ENCODE peak calls at places on chromosomes 1 and 21, in nine cellular contexts. One of them, this sample, is unnamed.

GRCh38 chr21:42837421-42838211 is 41.7 kb downstream of the WDR4 start:
- DNase-seq in stomach: peak
- DNase-seq in right cardiac atrium: peak
- DNase-seq in A673: no peak
- DNase-seq in PC-3: no peak
- DNase-seq in GM23248: no peak
- DNase-seq in fibroblast of lung: no peak
- DNase-seq in small intestine: no peak
- DNase-seq in heart right ventricle: no peak
- DNase-seq in this sample: no peak

GRCh38 chr1:112251766-112252506 is 144.1 kb upstream of the CTTNBP2NL start:
- DNase-seq in stomach: no peak
- DNase-seq in right cardiac atrium: no peak
- DNase-seq in A673: no peak
- DNase-seq in PC-3: peak
- DNase-seq in GM23248: peak
- DNase-seq in fibroblast of lung: peak
- DNase-seq in small intestine: no peak
- DNase-seq in heart right ventricle: no peak
- DNase-seq in this sample: no peak

GRCh38 chr1:107141491-107142369 is 891 bp downstream of the NTNG1 start:
- DNase-seq in stomach: no peak
- DNase-seq in right cardiac atrium: peak
- DNase-seq in A673: peak
- DNase-seq in PC-3: peak
- DNase-seq in GM23248: peak
- DNase-seq in fibroblast of lung: peak
- DNase-seq in small intestine: peak
- DNase-seq in heart right ventricle: peak
- DNase-seq in this sample: peak

GRCh38 chr1:60055336-60055735 is 18.2 kb downstream of the C1orf87 start:
- DNase-seq in stomach: no peak
- DNase-seq in right cardiac atrium: no peak
- DNase-seq in A673: no peak
- DNase-seq in PC-3: peak
- DNase-seq in GM23248: peak
- DNase-seq in fibroblast of lung: peak
- DNase-seq in small intestine: no peak
- DNase-seq in heart right ventricle: no peak
- DNase-seq in this sample: no peak

GRCh38 chr21:32279377-32279680 is 480 bp upstream of the MIS18A start:
- DNase-seq in stomach: no peak
- DNase-seq in right cardiac atrium: no peak
- DNase-seq in A673: no peak
- DNase-seq in PC-3: no peak
- DNase-seq in GM23248: no peak
- DNase-seq in fibroblast of lung: no peak
- DNase-seq in small intestine: no peak
- DNase-seq in heart right ventricle: no peak
- DNase-seq in this sample: no peak

GRCh38 chr21:37827878-37828277 is 88.4 kb downstream of the KCNJ6 start:
- DNase-seq in stomach: no peak
- DNase-seq in right cardiac atrium: no peak
- DNase-seq in A673: no peak
- DNase-seq in PC-3: no peak
- DNase-seq in GM23248: no peak
- DNase-seq in fibroblast of lung: no peak
- DNase-seq in small intestine: peak
- DNase-seq in heart right ventricle: no peak
- DNase-seq in this sample: no peak

GRCh38 chr1:160414836-160415235 is 14.5 kb downstream of the VANGL2 start:
- DNase-seq in stomach: no peak
- DNase-seq in right cardiac atrium: no peak
- DNase-seq in A673: no peak
- DNase-seq in PC-3: no peak
- DNase-seq in GM23248: no peak
- DNase-seq in fibroblast of lung: no peak
- DNase-seq in small intestine: no peak
- DNase-seq in heart right ventricle: no peak
- DNase-seq in this sample: no peak

GRCh38 chr1:205286335-205286950 is 35.1 kb downstream of the NUAK2 start:
- DNase-seq in stomach: peak
- DNase-seq in right cardiac atrium: no peak
- DNase-seq in A673: no peak
- DNase-seq in PC-3: peak
- DNase-seq in GM23248: no peak
- DNase-seq in fibroblast of lung: peak
- DNase-seq in small intestine: no peak
- DNase-seq in heart right ventricle: no peak
- DNase-seq in this sample: no peak

GRCh38 chr1:193065954-193066353 is 6.5 kb downstream of the RO60 start:
- DNase-seq in stomach: no peak
- DNase-seq in right cardiac atrium: no peak
- DNase-seq in A673: no peak
- DNase-seq in PC-3: no peak
- DNase-seq in GM23248: no peak
- DNase-seq in fibroblast of lung: no peak
- DNase-seq in small intestine: no peak
- DNase-seq in heart right ventricle: no peak
- DNase-seq in this sample: no peak
- H3K4me3 ChIP-seq in stomach: no peak
- H3K4me3 ChIP-seq in right cardiac atrium: no peak
- H3K4me3 ChIP-seq in A673: no peak
- H3K4me3 ChIP-seq in PC-3: no peak
- H3K4me3 ChIP-seq in GM23248: no peak
- H3K4me3 ChIP-seq in fibroblast of lung: no peak
- H3K4me3 ChIP-seq in small intestine: no peak
- H3K4me3 ChIP-seq in heart right ventricle: no peak
- H3K4me3 ChIP-seq in this sample: no peak

GRCh38 chr21:27423906-27424595 is 457.2 kb upstream of the ADAMTS5 start:
- DNase-seq in stomach: no peak
- DNase-seq in right cardiac atrium: no peak
- DNase-seq in A673: no peak
- DNase-seq in PC-3: no peak
- DNase-seq in GM23248: peak
- DNase-seq in fibroblast of lung: no peak
- DNase-seq in small intestine: peak
- DNase-seq in heart right ventricle: no peak
- DNase-seq in this sample: no peak
- H3K27ac ChIP-seq in stomach: no peak
- H3K27ac ChIP-seq in right cardiac atrium: no peak
- H3K27ac ChIP-seq in A673: no peak
- H3K27ac ChIP-seq in PC-3: no peak
- H3K27ac ChIP-seq in GM23248: peak
- H3K27ac ChIP-seq in fibroblast of lung: peak
- H3K27ac ChIP-seq in small intestine: no peak
- H3K27ac ChIP-seq in heart right ventricle: peak
- H3K27ac ChIP-seq in this sample: peak

GRCh38 chr1:78142731-78143130 is 97.0 kb downstream of the GIPC2 start:
- DNase-seq in stomach: no peak
- DNase-seq in right cardiac atrium: no peak
- DNase-seq in A673: no peak
- DNase-seq in PC-3: no peak
- DNase-seq in GM23248: no peak
- DNase-seq in fibroblast of lung: no peak
- DNase-seq in small intestine: peak
- DNase-seq in heart right ventricle: no peak
- DNase-seq in this sample: no peak
- H3K4me3 ChIP-seq in stomach: no peak
- H3K4me3 ChIP-seq in right cardiac atrium: no peak
- H3K4me3 ChIP-seq in A673: no peak
- H3K4me3 ChIP-seq in PC-3: no peak
- H3K4me3 ChIP-seq in GM23248: no peak
- H3K4me3 ChIP-seq in fibroblast of lung: no peak
- H3K4me3 ChIP-seq in small intestine: no peak
- H3K4me3 ChIP-seq in heart right ventricle: no peak
- H3K4me3 ChIP-seq in this sample: no peak

GRCh38 chr1:99808391-99809115 is 41.6 kb upstream of the AGL start:
- DNase-seq in stomach: no peak
- DNase-seq in right cardiac atrium: no peak
- DNase-seq in A673: peak
- DNase-seq in PC-3: peak
- DNase-seq in GM23248: peak
- DNase-seq in fibroblast of lung: peak
- DNase-seq in small intestine: peak
- DNase-seq in heart right ventricle: no peak
- DNase-seq in this sample: peak
- H3K27ac ChIP-seq in stomach: no peak
- H3K27ac ChIP-seq in right cardiac atrium: no peak
- H3K27ac ChIP-seq in A673: no peak
- H3K27ac ChIP-seq in PC-3: no peak
- H3K27ac ChIP-seq in GM23248: peak
- H3K27ac ChIP-seq in fibroblast of lung: no peak
- H3K27ac ChIP-seq in small intestine: no peak
- H3K27ac ChIP-seq in heart right ventricle: no peak
- H3K27ac ChIP-seq in this sample: peak

DNA sequence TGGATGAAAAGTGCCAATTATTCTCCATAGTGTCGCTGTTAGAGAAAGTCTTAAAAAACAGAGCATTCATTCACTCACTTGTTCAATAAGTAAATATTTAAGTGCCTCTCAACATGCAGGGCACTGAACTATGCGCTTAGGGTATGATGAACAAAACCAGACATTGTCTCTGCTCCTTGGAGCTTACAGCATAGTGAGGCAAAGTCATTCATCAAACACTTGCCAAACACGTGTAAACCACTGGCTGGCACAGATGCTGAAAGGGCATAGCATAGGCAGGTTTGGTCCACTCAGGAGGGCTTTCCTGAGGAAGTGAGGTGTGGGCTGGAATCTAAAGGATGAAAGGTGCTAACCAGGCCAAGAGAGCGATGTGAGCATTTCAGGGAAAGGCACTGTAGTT is 27.6 kb upstream of the RD3 start:
- DNase-seq in stomach: no peak
- DNase-seq in right cardiac atrium: no peak
- DNase-seq in A673: no peak
- DNase-seq in PC-3: no peak
- DNase-seq in GM23248: no peak
- DNase-seq in fibroblast of lung: no peak
- DNase-seq in small intestine: no peak
- DNase-seq in heart right ventricle: no peak
- DNase-seq in this sample: no peak
- H3K4me3 ChIP-seq in stomach: no peak
- H3K4me3 ChIP-seq in right cardiac atrium: no peak
- H3K4me3 ChIP-seq in A673: no peak
- H3K4me3 ChIP-seq in PC-3: no peak
- H3K4me3 ChIP-seq in GM23248: no peak
- H3K4me3 ChIP-seq in fibroblast of lung: no peak
- H3K4me3 ChIP-seq in small intestine: no peak
- H3K4me3 ChIP-seq in heart right ventricle: no peak
- H3K4me3 ChIP-seq in this sample: no peak

GRCh38 chr1:208188607-208189006 is 55.6 kb downstream of the PLXNA2 start:
- DNase-seq in stomach: no peak
- DNase-seq in right cardiac atrium: no peak
- DNase-seq in A673: no peak
- DNase-seq in PC-3: no peak
- DNase-seq in GM23248: no peak
- DNase-seq in fibroblast of lung: no peak
- DNase-seq in small intestine: no peak
- DNase-seq in heart right ventricle: no peak
- DNase-seq in this sample: no peak

GRCh38 chr1:208189716-208190115 is 54.5 kb downstream of the PLXNA2 start:
- DNase-seq in stomach: no peak
- DNase-seq in right cardiac atrium: no peak
- DNase-seq in A673: no peak
- DNase-seq in PC-3: no peak
- DNase-seq in GM23248: peak
- DNase-seq in fibroblast of lung: no peak
- DNase-seq in small intestine: no peak
- DNase-seq in heart right ventricle: no peak
- DNase-seq in this sample: no peak

GRCh38 chr1:208189183-208189582 is 55.0 kb downstream of the PLXNA2 start:
- DNase-seq in stomach: no peak
- DNase-seq in right cardiac atrium: no peak
- DNase-seq in A673: no peak
- DNase-seq in PC-3: peak
- DNase-seq in GM23248: peak
- DNase-seq in fibroblast of lung: no peak
- DNase-seq in small intestine: no peak
- DNase-seq in heart right ventricle: no peak
- DNase-seq in this sample: no peak

GRCh38 chr1:208185801-208186201 is 58.4 kb downstream of the PLXNA2 start:
- DNase-seq in stomach: no peak
- DNase-seq in right cardiac atrium: no peak
- DNase-seq in A673: no peak
- DNase-seq in PC-3: peak
- DNase-seq in GM23248: peak
- DNase-seq in fibroblast of lung: no peak
- DNase-seq in small intestine: no peak
- DNase-seq in heart right ventricle: no peak
- DNase-seq in this sample: no peak

GRCh38 chr1:208187499-208188041 is 56.6 kb downstream of the PLXNA2 start:
- DNase-seq in stomach: no peak
- DNase-seq in right cardiac atrium: no peak
- DNase-seq in A673: no peak
- DNase-seq in PC-3: peak
- DNase-seq in GM23248: no peak
- DNase-seq in fibroblast of lung: no peak
- DNase-seq in small intestine: no peak
- DNase-seq in heart right ventricle: no peak
- DNase-seq in this sample: no peak
- H3K27ac ChIP-seq in stomach: peak
- H3K27ac ChIP-seq in right cardiac atrium: no peak
- H3K27ac ChIP-seq in A673: no peak
- H3K27ac ChIP-seq in PC-3: peak
- H3K27ac ChIP-seq in GM23248: no peak
- H3K27ac ChIP-seq in fibroblast of lung: no peak
- H3K27ac ChIP-seq in small intestine: no peak
- H3K27ac ChIP-seq in heart right ventricle: no peak
- H3K27ac ChIP-seq in this sample: no peak

This sample was measured in SK-N-MC.